ENCODE peak calls at places on chromosomes 3 and 15, in five cellular contexts. K, M, B, C and R are unnamed samples.

GRCh38 chr15:97126556-97127233 is 796.2 kb downstream of the NR2F2 start:
- DNase-seq in M (no peak), C (no peak), K (no peak), B (no peak), R (no peak)

GRCh38 chr3:66948041-66948440 is 50.1 kb upstream of the KBTBD8 start:
- DNase-seq in M (no peak), K (no peak), C (no peak), B (no peak), R (no peak)

GRCh38 chr3:185865277-185865676 is 40.4 kb upstream of the IGF2BP2 start:
- DNase-seq in M (no peak), K (no peak), C (no peak), B (no peak), R (no peak)

GRCh38 chr15:66894986-66895780 is 170.2 kb upstream of the SMAD3 start:
- DNase-seq in B (no peak), K (no peak), M (no peak), C (no peak), R (no peak)

GRCh38 chr15:51371271-51371670 is 29.8 kb downstream of the GLDN start:
- DNase-seq in B (no peak), M (no peak), C (no peak), K (no peak), R (no peak)

GRCh38 chr15:45087513-45087912 is 26.5 kb downstream of the DUOX2 start:
- DNase-seq in M (no peak), K (no peak), B (no peak), C (no peak), R (no peak)

GRCh38 chr3:133964547-133964946 is 65.2 kb downstream of the SLCO2A1 start:
- DNase-seq in C (no peak), M (no peak), B (no peak), K (no peak), R (no peak)

GRCh38 chr15:100931143-100931890 is 12.2 kb downstream of the LRRK1 start:
- DNase-seq in K (no peak), B (no peak), M (no peak), C (no peak), R (no peak)